ENCODE peak calls at places on chromosome 9, in four cellular contexts. I is A172, W is ovary, C is NCI-H2107. Y is an unnamed sample.

GRCh38 chr9:90830977-90831376 is 29.4 kb downstream of the SYK start:
- DNase-seq in W (no peak), I (no peak), C (no peak), Y (no peak)

GRCh38 chr9:90773593-90773992 is 28.0 kb upstream of the SYK start:
- DNase-seq in W (no peak), C (no peak), I (no peak), Y (peak; percentile 32)

GRCh38 chr9:108049026-108049591 is 559.5 kb upstream of the KLF4 start:
- DNase-seq in I (peak; percentile 92), C (no peak), W (no peak), Y (peak; percentile 94)

GRCh38 chr9:96459268-96460007 is 9.5 kb downstream of the HABP4 start:
- DNase-seq in C (no peak), W (no peak), I (no peak), Y (peak; percentile 19)

GRCh38 chr9:36836486-36836885 is 197.6 kb downstream of the PAX5 start:
- DNase-seq in C (no peak), W (no peak), I (no peak), Y (no peak)

GRCh38 chr9:76571288-76572204 is 112.6 kb downstream of the GCNT1 start:
- DNase-seq in I (no peak), W (no peak), C (no peak), Y (no peak)

GRCh38 chr9:81456431-81456970 is 232.8 kb downstream of the TLE1 start:
- DNase-seq in W (no peak), C (no peak), I (peak; percentile 72), Y (peak; percentile 38)

GRCh38 chr9:121842612-121842978 is 191.2 kb downstream of the DAB2IP start:
- DNase-seq in W (no peak), C (no peak), I (peak; percentile 52), Y (peak; percentile 60)

GRCh38 chr9:24912767-24913166 is 367.1 kb upstream of the IZUMO3 start:
- DNase-seq in I (peak; percentile 29), C (no peak), W (no peak), Y (peak; percentile 2)

GRCh38 chr9:126723807-126724172 is 81.0 kb upstream of the ZBTB43 start:
- DNase-seq in C (no peak), W (no peak), I (peak; percentile 27), Y (no peak)

Y was measured in PC-3.